ENCODE peak calls at places on chromosomes 2 and 18, in four cellular contexts. One of them, this sample, is unnamed.

GRCh38 chr2:142781146-142781545 is 96.3 kb upstream of the KYNU start:
- DNase-seq in HCT116: no peak
- DNase-seq in IMR-90: no peak
- DNase-seq in HTR-8/SVneo: no peak
- DNase-seq in this sample: no peak

GRCh38 chr2:178553047-178553446 is 72.8 kb downstream of the PLEKHA3 start:
- DNase-seq in HCT116: no peak
- DNase-seq in IMR-90: peak
- DNase-seq in HTR-8/SVneo: peak
- DNase-seq in this sample: no peak

GRCh38 chr2:239601201-239601851 is 200.5 kb upstream of the HDAC4 start:
- DNase-seq in HCT116: no peak
- DNase-seq in IMR-90: no peak
- DNase-seq in HTR-8/SVneo: no peak
- DNase-seq in this sample: peak

GRCh38 chr2:95021847-95022246 is 3.7 kb upstream of the MAL start:
- DNase-seq in HCT116: no peak
- DNase-seq in IMR-90: no peak
- DNase-seq in HTR-8/SVneo: no peak
- DNase-seq in this sample: no peak

GRCh38 chr2:111117666-111118454 is 2.9 kb upstream of the BCL2L11 start:
- DNase-seq in HCT116: no peak
- DNase-seq in IMR-90: peak
- DNase-seq in HTR-8/SVneo: peak
- DNase-seq in this sample: no peak

GRCh38 chr2:169891593-169892298 is 64.5 kb downstream of the UBR3 start:
- DNase-seq in HCT116: no peak
- DNase-seq in IMR-90: peak
- DNase-seq in HTR-8/SVneo: no peak
- DNase-seq in this sample: no peak

GRCh38 chr18:78979058-78979680 is 449 bp upstream of the SALL3 start:
- DNase-seq in HCT116: no peak
- DNase-seq in IMR-90: no peak
- DNase-seq in HTR-8/SVneo: no peak
- DNase-seq in this sample: no peak

GRCh38 chr2:129909648-129910418 is 69.6 kb upstream of the RAB6C start:
- DNase-seq in HCT116: no peak
- DNase-seq in IMR-90: no peak
- DNase-seq in HTR-8/SVneo: no peak
- DNase-seq in this sample: peak

GRCh38 chr2:225937625-225938024 is 538.1 kb downstream of the NYAP2 start:
- DNase-seq in HCT116: no peak
- DNase-seq in IMR-90: peak
- DNase-seq in HTR-8/SVneo: peak
- DNase-seq in this sample: no peak

GRCh38 chr2:160368988-160369935 is 124.3 kb downstream of the RBMS1 start:
- DNase-seq in HCT116: no peak
- DNase-seq in IMR-90: peak
- DNase-seq in HTR-8/SVneo: no peak
- DNase-seq in this sample: no peak

GRCh38 chr2:127664895-127665225 is 10.5 kb downstream of the LIMS2 start:
- DNase-seq in HCT116: no peak
- DNase-seq in IMR-90: no peak
- DNase-seq in HTR-8/SVneo: no peak
- DNase-seq in this sample: no peak

GRCh38 chr2:150663143-150663542 is 175.7 kb upstream of the RND3 start:
- DNase-seq in HCT116: peak
- DNase-seq in IMR-90: peak
- DNase-seq in HTR-8/SVneo: peak
- DNase-seq in this sample: no peak

GRCh38 chr2:106105151-106105922 is 88.8 kb downstream of the UXS1 start:
- DNase-seq in HCT116: no peak
- DNase-seq in IMR-90: no peak
- DNase-seq in HTR-8/SVneo: no peak
- DNase-seq in this sample: no peak

GRCh38 chr2:239765911-239766310 is 259.2 kb downstream of the NDUFA10 start:
- DNase-seq in HCT116: no peak
- DNase-seq in IMR-90: no peak
- DNase-seq in HTR-8/SVneo: no peak
- DNase-seq in this sample: no peak

GRCh38 chr2:147177449-147177848 is 667.4 kb upstream of the ACVR2A start:
- DNase-seq in HCT116: no peak
- DNase-seq in IMR-90: no peak
- DNase-seq in HTR-8/SVneo: no peak
- DNase-seq in this sample: no peak

GRCh38 chr2:118905206-118905605 is 36.8 kb upstream of the MARCO start:
- DNase-seq in HCT116: no peak
- DNase-seq in IMR-90: no peak
- DNase-seq in HTR-8/SVneo: no peak
- DNase-seq in this sample: no peak

GRCh38 chr2:129484999-129485398 is 494.5 kb upstream of the RAB6C start:
- DNase-seq in HCT116: no peak
- DNase-seq in IMR-90: no peak
- DNase-seq in HTR-8/SVneo: no peak
- DNase-seq in this sample: no peak

GRCh38 chr2:37506407-37507068 is 162.1 kb downstream of the QPCT start:
- DNase-seq in HCT116: no peak
- DNase-seq in IMR-90: peak
- DNase-seq in HTR-8/SVneo: no peak
- DNase-seq in this sample: no peak

GRCh38 chr2:227191367-227191766 is 26.9 kb downstream of the COL4A3 start:
- DNase-seq in HCT116: peak
- DNase-seq in IMR-90: peak
- DNase-seq in HTR-8/SVneo: peak
- DNase-seq in this sample: no peak

GRCh38 chr2:19911799-19912509 is 10.2 kb upstream of the TTC32 start:
- DNase-seq in HCT116: peak
- DNase-seq in IMR-90: peak
- DNase-seq in HTR-8/SVneo: peak
- DNase-seq in this sample: no peak

GRCh38 chr2:33047939-33048338 is 101.2 kb downstream of the LTBP1 start:
- DNase-seq in HCT116: no peak
- DNase-seq in IMR-90: peak
- DNase-seq in HTR-8/SVneo: no peak
- DNase-seq in this sample: no peak

GRCh38 chr2:235669983-235670962 is 176.4 kb downstream of the AGAP1 start:
- DNase-seq in HCT116: no peak
- DNase-seq in IMR-90: peak
- DNase-seq in HTR-8/SVneo: peak
- DNase-seq in this sample: peak

GRCh38 chr2:217913415-217913814 is 89.4 kb downstream of the TNS1 start:
- DNase-seq in HCT116: no peak
- DNase-seq in IMR-90: no peak
- DNase-seq in HTR-8/SVneo: no peak
- DNase-seq in this sample: no peak

GRCh38 chr2:226799976-226800940 is 638 bp upstream of the IRS1 start:
- DNase-seq in HCT116: no peak
- DNase-seq in IMR-90: peak
- DNase-seq in HTR-8/SVneo: no peak
- DNase-seq in this sample: no peak

This sample was measured in type B pancreatic cell.